ENCODE peak calls at places on chromosomes 13 and 19, in five cellular contexts. H is IMR-90, R is SK-N-SH, X is transverse colon, F is suprapubic skin. A is an unnamed sample.

GRCh38 chr19:46635920-46636761 is at the start of gene GNG8:
- DNase-seq in X (no peak), H (no peak), F (no peak), R (no peak), A (no peak)

GRCh38 chr19:42422576-42423461 is 4.4 kb downstream of the LIPE start:
- DNase-seq in X (peak; percentile 47), R (peak; percentile 85), F (no peak), H (no peak), A (no peak)

GRCh38 chr13:57123660-57124059 is 17.1 kb upstream of the PRR20A start:
- DNase-seq in X (no peak), F (no peak), H (no peak), R (no peak), A (no peak)

GRCh38 chr13:22079961-22080360 is 409.1 kb downstream of the FGF9 start:
- DNase-seq in F (no peak), X (no peak), H (no peak), R (no peak), A (no peak)

GRCh38 chr13:94712287-94712811 is at the start of gene SOX21:
- DNase-seq in R (no peak), X (no peak), H (no peak), F (peak; percentile 58), A (no peak)

GRCh38 chr13:39777527-39778061 is 122.1 kb downstream of the COG6 start:
- DNase-seq in R (no peak), F (no peak), X (no peak), H (peak; percentile 90), A (no peak)

GRCh38 chr13:111046590-111047141 is 68.4 kb upstream of the ARHGEF7 start:
- DNase-seq in F (no peak), H (peak; percentile 58), R (no peak), X (no peak), A (peak; percentile 79)

GRCh38 chr13:83499286-83499685 is 383.0 kb downstream of the SLITRK1 start:
- DNase-seq in H (peak; percentile 14), R (no peak), F (no peak), X (no peak), A (peak; percentile 6)

GRCh38 chr13:45807520-45808099 is 43.9 kb downstream of the SIAH3 start:
- DNase-seq in F (no peak), X (no peak), R (peak; percentile 65), H (peak; percentile 17), A (peak; percentile 66)

GRCh38 chr13:109146912-109147624 is 517.7 kb downstream of the MYO16 start:
- DNase-seq in X (no peak), H (peak; percentile 89), R (peak; percentile 45), F (no peak), A (no peak)

GRCh38 chr13:58025821-58026220 is 394.3 kb downstream of the PCDH17 start:
- DNase-seq in R (no peak), F (no peak), H (no peak), X (no peak), A (no peak)

GRCh38 chr19:51735759-51736449 is 12.1 kb upstream of the HAS1 start:
- DNase-seq in F (peak; percentile 71), H (peak; percentile 3), R (no peak), X (peak; percentile 41), A (peak; percentile 53)

GRCh38 chr13:106153876-106154275 is 381.6 kb downstream of the EFNB2 start:
- DNase-seq in X (no peak), H (no peak), R (no peak), F (no peak), A (no peak)

GRCh38 chr13:67549331-67549730 is 319.2 kb upstream of the PCDH9 start:
- DNase-seq in F (no peak), X (no peak), R (no peak), H (peak; percentile 91), A (no peak)

GRCh38 chr19:49145485-49146407 is 9.4 kb downstream of the HRC start:
- DNase-seq in H (peak; percentile 71), X (peak; percentile 86), F (peak; percentile 85), R (peak; percentile 84), A (peak; percentile 50)

GRCh38 chr13:48448285-48448962 is 35.5 kb upstream of the LPAR6 start:
- DNase-seq in R (no peak), F (no peak), H (no peak), X (no peak), A (no peak)

GRCh38 chr13:79673310-79673992 is 192.5 kb downstream of the NDFIP2 start:
- DNase-seq in F (no peak), X (no peak), R (no peak), H (no peak), A (no peak)

GRCh38 chr19:18852634-18853033 is 20.9 kb downstream of the UPF1 start:
- DNase-seq in H (no peak), X (no peak), R (no peak), F (no peak), A (peak; percentile 22)

GRCh38 chr13:100396771-100397170 is 191.8 kb downstream of the GGACT start:
- DNase-seq in F (no peak), R (no peak), H (no peak), X (no peak), A (no peak)

GRCh38 chr13:89199138-89199537 is 1528.0 kb downstream of the SLITRK5 start:
- DNase-seq in H (no peak), F (no peak), X (no peak), R (no peak), A (no peak)

GRCh38 chr19:6007866-6008265 is 29.9 kb upstream of the RANBP3 start:
- DNase-seq in H (no peak), X (no peak), F (no peak), R (no peak), A (no peak)

GRCh38 chr13:89205856-89206255 is 1534.7 kb downstream of the SLITRK5 start:
- DNase-seq in R (no peak), H (no peak), X (no peak), F (no peak), A (no peak)

GRCh38 chr13:21014666-21015170 is 46.7 kb downstream of the LATS2 start:
- DNase-seq in R (no peak), F (no peak), H (peak; percentile 91), X (no peak), A (peak; percentile 36)

GRCh38 chr19:1864480-1865171 is 1.2 kb upstream of the KLF16 start:
- DNase-seq in H (peak; percentile 38), X (peak; percentile 83), R (peak; percentile 90), F (peak; percentile 84), A (peak; percentile 82)

GRCh38 chr13:107847406-107847805 is 367.9 kb downstream of the LIG4 start:
- DNase-seq in F (no peak), X (no peak), H (peak; percentile 53), R (no peak), A (peak; percentile 22)

GRCh38 chr19:13102666-13103584 is at the start of gene LYL1:
- DNase-seq in H (no peak), F (no peak), R (peak; percentile 97), X (peak; percentile 76), A (no peak)

GRCh38 chr19:7395793-7396192 is 47.1 kb downstream of the ARHGEF18 start:
- DNase-seq in R (no peak), X (no peak), F (no peak), H (no peak), A (no peak)

GRCh38 chr19:2549701-2550191 is 73.8 kb downstream of the GADD45B start:
- DNase-seq in H (peak; percentile 88), X (peak; percentile 72), R (no peak), F (peak; percentile 95), A (peak; percentile 29)

GRCh38 chr13:32595306-32595705 is 9.1 kb downstream of the PDS5B start:
- DNase-seq in H (peak; percentile 56), X (no peak), R (no peak), F (no peak), A (no peak)

GRCh38 chr19:44776402-44777096 is 1.1 kb upstream of the CBLC start:
- DNase-seq in R (no peak), H (no peak), F (peak; percentile 89), X (peak; percentile 94), A (no peak)

GRCh38 chr13:80082396-80083096 is 258.4 kb downstream of the SPRY2 start:
- DNase-seq in F (no peak), R (no peak), H (peak; percentile 74), X (no peak), A (no peak)

GRCh38 chr13:30376426-30377311 is 45.6 kb upstream of the UBE2L5 start:
- DNase-seq in H (no peak), F (no peak), X (peak; percentile 67), R (no peak), A (no peak)

GRCh38 chr13:40591091-40591490 is 75.3 kb downstream of the FOXO1 start:
- DNase-seq in X (no peak), H (no peak), R (no peak), F (no peak), A (peak; percentile 56)

GRCh38 chr19:18421371-18421959 is 2.3 kb downstream of the SSBP4 start:
- DNase-seq in F (no peak), H (no peak), R (no peak), X (no peak), A (no peak)

GRCh38 chr19:58335630-58336029 is 8.8 kb downstream of the ZSCAN22 start:
- DNase-seq in F (no peak), R (no peak), H (no peak), X (no peak), A (no peak)

GRCh38 chr19:15280915-15281683 is 48.9 kb upstream of the EPHX3 start:
- DNase-seq in X (peak; percentile 69), H (peak; percentile 89), R (peak; percentile 70), F (peak; percentile 89), A (peak; percentile 97)

GRCh38 chr19:15279326-15279904 is 47.2 kb upstream of the EPHX3 start:
- DNase-seq in F (no peak), X (no peak), R (no peak), H (no peak), A (no peak)

GRCh38 chr19:15274477-15274876 is 42.2 kb upstream of the EPHX3 start:
- DNase-seq in H (no peak), F (no peak), X (no peak), R (no peak), A (no peak)

GRCh38 chr19:15280048-15280725 is 47.9 kb upstream of the EPHX3 start:
- DNase-seq in H (peak; percentile 71), R (no peak), F (no peak), X (no peak), A (peak; percentile 69)

GRCh38 chr19:15276620-15277019 is 44.4 kb upstream of the EPHX3 start:
- DNase-seq in F (no peak), R (no peak), X (no peak), H (no peak), A (no peak)
- H3K4me1 ChIP-seq in F (peaks cover 87% of the 10 kb centered on the region), R (peaks cover 62% of the 10 kb centered on the region), X (peaks cover 46% of the 10 kb centered on the region), H (peaks cover 28% of the 10 kb centered on the region), A (peaks cover 28% of the 10 kb centered on the region)

GRCh38 chr19:34228762-34229161 is 25.6 kb upstream of the GARRE1 start:
- DNase-seq in H (no peak), X (no peak), R (no peak), F (no peak), A (no peak)
- H3K27ac ChIP-seq in H (no peak overlapping the region), X (no peak overlapping the region), R (peak overlapping the region; percentile 17), F (no peak overlapping the region), A (no peak overlapping the region)

GRCh38 chr19:9857920-9858746 is 23.0 kb downstream of the PIN1 start:
- DNase-seq in R (no peak), H (no peak), F (no peak), X (no peak), A (no peak)
- H3K4me3 ChIP-seq in R (no peak overlapping the region), H (no peak overlapping the region), F (no peak overlapping the region), X (no peak overlapping the region), A (no peak overlapping the region)

DNA sequence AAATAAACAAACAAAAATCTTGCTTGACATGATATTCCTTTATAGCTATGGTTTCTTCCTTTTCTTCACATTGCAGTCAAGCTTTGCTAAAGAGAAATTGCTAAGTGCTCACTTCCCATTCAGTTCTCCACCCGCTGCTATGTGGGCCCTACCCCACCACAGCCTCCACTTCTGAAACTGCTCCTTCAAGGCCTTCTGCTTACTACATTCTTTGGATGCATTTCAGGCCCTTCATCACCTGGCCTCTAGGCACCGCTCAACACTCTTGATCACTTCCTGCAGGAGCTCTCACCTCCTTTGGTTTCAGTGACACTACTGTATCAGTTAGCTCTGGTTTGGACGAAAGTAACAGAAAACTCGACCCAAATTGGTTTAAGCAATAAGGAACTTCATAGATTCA is 72.4 kb downstream of the KLF5 start:
- DNase-seq in F (no peak), R (no peak), H (no peak), X (no peak), A (no peak)
- H3K4me1 ChIP-seq in F (no peaks in the 10 kb centered on the region), R (no peaks in the 10 kb centered on the region), H (no peaks in the 10 kb centered on the region), X (no peaks in the 10 kb centered on the region), A (no peaks in the 10 kb centered on the region)

A was measured in SJCRH30.